ENCODE peak calls at places on chromosomes 2 and 18, in nine cellular contexts. P is tibial artery, J is astrocyte, W is H1, Y is lung, S is neural progenitor cell, E is tibial nerve, I is foreskin keratinocyte, L is pancreas. X is an unnamed sample.

GRCh38 chr2:172928754-172929153 is 146.9 kb upstream of the MAP3K20 start:
- DNase-seq in P (no peak), S (no peak), W (no peak), J (peak; percentile 83), E (no peak), I (no peak), L (no peak), Y (no peak), X (no peak)

GRCh38 chr2:64151498-64151897 is 7.3 kb upstream of the PELI1 start:
- DNase-seq in S (no peak), W (no peak), E (no peak), L (no peak), P (no peak), Y (no peak), I (peak; percentile 50), J (no peak), X (no peak)

GRCh38 chr2:160970052-160970846 is 190.0 kb upstream of the TANK start:
- DNase-seq in E (no peak), J (peak; percentile 69), P (peak; percentile 34), L (peak; percentile 16), Y (no peak), W (no peak), S (peak; percentile 85), I (peak; percentile 68), X (no peak)

GRCh38 chr2:74507926-74508520 is 528 bp upstream of the PCGF1 start:
- DNase-seq in L (no peak), Y (no peak), W (peak; percentile 78), S (peak; percentile 56), E (no peak), P (peak; percentile 24), I (no peak), J (no peak), X (no peak)

GRCh38 chr2:191312662-191313061 is 67.5 kb downstream of the MYO1B start:
- DNase-seq in Y (no peak), L (no peak), W (no peak), E (no peak), P (no peak), I (peak; percentile 76), S (no peak), J (no peak), X (no peak)

GRCh38 chr18:57846258-57846657 is 43.1 kb upstream of the ATP8B1 start:
- DNase-seq in I (peak; percentile 60), L (peak; percentile 48), J (peak; percentile 90), S (no peak), W (no peak), P (no peak), E (no peak), Y (no peak), X (no peak)

GRCh38 chr2:239363946-239364637 is 36.7 kb downstream of the HDAC4 start:
- DNase-seq in J (no peak), S (no peak), W (no peak), Y (no peak), P (no peak), L (no peak), E (no peak), I (no peak), X (no peak)

GRCh38 chr2:52710810-52711618 is 1056.6 kb upstream of the CHAC2 start:
- DNase-seq in P (no peak), L (no peak), Y (no peak), J (no peak), S (no peak), W (no peak), I (no peak), E (no peak), X (no peak)

GRCh38 chr2:152548996-152549395 is 168.3 kb downstream of the PRPF40A start:
- DNase-seq in Y (no peak), I (no peak), E (no peak), S (no peak), J (peak; percentile 77), W (no peak), L (no peak), P (no peak), X (no peak)

GRCh38 chr2:225378984-225379383 is 20.5 kb upstream of the NYAP2 start:
- DNase-seq in I (no peak), P (no peak), S (no peak), W (no peak), E (no peak), L (no peak), J (no peak), Y (no peak), X (no peak)

GRCh38 chr18:76973512-76974302 is 151.3 kb downstream of the ZNF236 start:
- DNase-seq in L (no peak), E (no peak), P (no peak), S (no peak), I (no peak), Y (no peak), W (no peak), J (no peak), X (no peak)

GRCh38 chr2:18585526-18585925 is 3.8 kb downstream of the NT5C1B start:
- DNase-seq in W (no peak), P (no peak), E (no peak), S (no peak), Y (no peak), J (peak; percentile 6), L (no peak), I (peak; percentile 74), X (no peak)

GRCh38 chr2:142825861-142826260 is 51.6 kb upstream of the KYNU start:
- DNase-seq in E (no peak), I (peak; percentile 23), S (no peak), P (no peak), Y (no peak), L (no peak), W (no peak), J (peak; percentile 19), X (no peak)

GRCh38 chr18:79951545-79952456 is at the start of gene SLC66A2:
- DNase-seq in J (peak; percentile 59), I (peak; percentile 39), Y (peak; percentile 95), E (peak; percentile 84), L (peak; percentile 95), W (peak; percentile 99), S (peak; percentile 91), P (peak; percentile 83), X (peak; percentile 94)

GRCh38 chr2:109030870-109031480 is 42.0 kb upstream of the EDAR start:
- DNase-seq in W (no peak), L (no peak), I (no peak), Y (no peak), J (no peak), S (no peak), E (no peak), P (no peak), X (no peak)

GRCh38 chr2:117801826-117802225 is 12.7 kb upstream of the DDX18 start:
- DNase-seq in W (no peak), P (no peak), J (no peak), E (no peak), S (no peak), Y (no peak), I (peak; percentile 44), L (no peak), X (no peak)

DNA sequence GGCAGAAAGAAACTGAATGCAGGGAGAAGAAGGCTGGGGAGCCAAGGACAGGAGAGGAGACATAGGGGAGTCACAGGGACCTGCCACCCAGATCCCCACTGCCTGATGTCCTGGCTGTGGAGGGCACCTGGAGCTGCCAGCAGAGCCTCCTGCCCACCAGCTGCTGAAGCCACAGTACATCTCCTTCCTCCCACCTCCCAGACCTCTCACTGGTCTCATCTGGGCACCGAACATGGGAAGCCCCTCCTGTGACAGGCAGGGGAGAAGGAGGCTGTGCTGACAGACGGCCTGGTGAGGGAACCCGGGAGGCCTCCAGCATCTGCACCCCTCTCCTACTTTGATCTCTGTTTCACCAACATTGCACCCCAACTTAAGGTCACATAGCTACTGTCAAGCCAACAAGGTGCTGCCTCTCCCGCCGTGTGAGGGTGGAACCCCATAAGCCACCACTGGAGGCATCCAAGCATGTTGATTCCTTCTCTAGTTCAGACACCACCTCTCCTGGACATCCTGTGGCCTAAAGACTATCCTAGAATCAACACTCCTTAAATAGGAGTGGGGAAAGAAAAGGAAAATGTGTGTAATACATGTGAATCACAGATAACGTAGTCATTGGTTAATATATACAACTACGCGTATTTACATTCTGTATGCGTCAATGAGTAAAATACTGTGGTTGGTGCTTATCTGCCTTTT is 3.6 kb upstream of the RNPEPL1 start:
- DNase-seq in L (no peak), I (no peak), E (no peak), S (no peak), P (peak; percentile 11), J (no peak), Y (peak; percentile 28), W (peak; percentile 38), X (no peak)
- H3K4me1 ChIP-seq in L (peaks cover 37% of the 10 kb centered on the region), I (peaks cover 17% of the 10 kb centered on the region), E (peaks cover 5% of the 10 kb centered on the region), S (peaks cover 11% of the 10 kb centered on the region), P (peaks cover 47% of the 10 kb centered on the region), J (peaks cover 36% of the 10 kb centered on the region), Y (peaks cover 27% of the 10 kb centered on the region), W (peaks cover 30% of the 10 kb centered on the region), X (peaks cover 66% of the 10 kb centered on the region)

DNA sequence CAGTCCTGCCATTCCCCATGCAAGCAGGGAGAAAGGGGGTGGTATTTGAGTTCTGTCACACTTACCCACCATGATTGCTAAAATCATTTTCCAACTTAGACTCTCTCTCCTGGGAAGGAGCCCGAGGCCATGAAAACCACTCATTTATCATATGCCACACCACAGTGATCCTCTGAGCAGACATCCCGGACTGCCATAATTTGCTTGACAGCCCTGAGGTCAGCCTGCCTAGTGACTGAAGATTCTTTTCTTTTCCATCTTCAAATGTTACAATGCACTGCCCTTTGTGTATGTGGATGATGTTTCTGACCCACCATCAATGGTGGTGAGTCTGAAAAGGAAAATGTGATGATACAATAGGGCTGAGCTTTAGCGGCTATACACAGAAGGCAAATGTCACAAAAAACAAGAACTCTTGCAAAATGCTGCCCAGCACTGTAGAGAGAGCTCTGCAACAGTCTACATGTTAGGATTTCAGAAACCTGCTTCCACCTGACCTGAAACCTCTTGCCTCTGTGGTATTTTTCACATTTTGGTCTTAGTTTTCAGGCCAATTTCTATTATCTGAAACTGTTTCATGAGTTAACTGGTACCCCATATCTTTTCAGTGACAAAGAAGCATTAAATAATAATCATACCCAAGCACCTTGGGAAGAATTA is 272.8 kb downstream of the ZNF385B start:
- DNase-seq in Y (no peak), E (no peak), L (no peak), I (no peak), S (no peak), P (no peak), W (no peak), J (peak; percentile 28), X (no peak)
- TF ChIP-seq CTCF in Y (no peak), E (no peak), L (no peak), I (no peak), S (no peak), P (no peak), W (no peak), J (no peak), X (no peak)

DNA sequence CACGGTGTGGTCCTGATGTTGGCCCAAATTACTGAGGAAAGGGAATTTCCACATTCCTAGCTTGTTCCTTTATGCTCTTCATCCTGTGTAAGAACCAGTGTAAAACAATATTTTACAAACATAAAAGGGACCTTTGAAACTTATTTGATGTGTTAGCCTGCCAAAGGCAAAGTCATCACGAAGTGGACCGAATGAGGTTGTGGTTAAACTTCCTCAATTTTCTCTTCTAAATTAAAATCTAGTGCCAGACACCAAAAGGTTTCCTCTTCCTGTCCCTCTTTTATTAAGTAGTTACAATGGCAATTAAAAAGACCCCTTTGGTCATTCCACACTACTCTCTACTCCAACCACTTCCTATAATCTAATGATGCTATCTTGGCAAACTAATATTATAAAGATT is 279.8 kb downstream of the AFF3 start:
- DNase-seq in Y (no peak), L (no peak), W (no peak), S (no peak), I (no peak), P (no peak), E (no peak), J (no peak), X (no peak)
- H3K4me1 ChIP-seq in Y (peaks cover 12% of the 10 kb centered on the region), L (no peaks in the 10 kb centered on the region), W (no peaks in the 10 kb centered on the region), S (no peaks in the 10 kb centered on the region), I (no peaks in the 10 kb centered on the region), P (peaks cover 44% of the 10 kb centered on the region), E (no peaks in the 10 kb centered on the region), J (peaks cover 59% of the 10 kb centered on the region), X (peaks cover 27% of the 10 kb centered on the region)

GRCh38 chr2:72969706-72970105 is 52.4 kb downstream of the EMX1 start:
- DNase-seq in I (no peak), Y (no peak), E (no peak), P (no peak), S (no peak), W (no peak), L (no peak), J (no peak), X (no peak)
- TF ChIP-seq CTCF in I (no peak), Y (no peak), E (no peak), P (no peak), S (no peak), W (no peak), L (no peak), J (no peak), X (no peak)

X was measured in left ventricle myocardium inferior.